ENCODE peak calls at places on chromosomes 16 and 17, in five cellular contexts. One of them, this sample, is unnamed.

GRCh38 chr17:44354582-44355309 is 8.9 kb downstream of the FAM171A2 start:
- DNase-seq in NCI-H460: no peak
- DNase-seq in CD4-positive, alpha-beta T cell: peak; percentile 69
- DNase-seq in right cardiac atrium: peak; percentile 86
- DNase-seq in activated T-cell treated with anti-CD3 and anti-CD28 coated beads for 1 hour: peak; percentile 60
- DNase-seq in this sample: no peak

GRCh38 chr16:19094542-19095365 is 19.0 kb upstream of the ITPRIPL2 start:
- DNase-seq in right cardiac atrium: no peak
- DNase-seq in CD4-positive, alpha-beta T cell: no peak
- DNase-seq in NCI-H460: peak; percentile 71
- DNase-seq in activated T-cell treated with anti-CD3 and anti-CD28 coated beads for 1 hour: no peak
- DNase-seq in this sample: no peak

GRCh38 chr16:23383881-23384280 is 69.1 kb downstream of the COG7 start:
- DNase-seq in CD4-positive, alpha-beta T cell: no peak
- DNase-seq in NCI-H460: no peak
- DNase-seq in activated T-cell treated with anti-CD3 and anti-CD28 coated beads for 1 hour: no peak
- DNase-seq in right cardiac atrium: no peak
- DNase-seq in this sample: no peak

GRCh38 chr17:41404024-41404651 is 6.7 kb upstream of the KRT31 start:
- DNase-seq in CD4-positive, alpha-beta T cell: no peak
- DNase-seq in activated T-cell treated with anti-CD3 and anti-CD28 coated beads for 1 hour: peak; percentile 5
- DNase-seq in NCI-H460: peak; percentile 28
- DNase-seq in right cardiac atrium: no peak
- DNase-seq in this sample: peak; percentile 94

GRCh38 chr16:81530814-81531213 is 86.2 kb downstream of the CMIP start:
- DNase-seq in right cardiac atrium: no peak
- DNase-seq in NCI-H460: no peak
- DNase-seq in activated T-cell treated with anti-CD3 and anti-CD28 coated beads for 1 hour: no peak
- DNase-seq in CD4-positive, alpha-beta T cell: no peak
- DNase-seq in this sample: no peak

GRCh38 chr16:56938664-56939513 is 6.9 kb downstream of the HERPUD1 start:
- DNase-seq in activated T-cell treated with anti-CD3 and anti-CD28 coated beads for 1 hour: no peak
- DNase-seq in CD4-positive, alpha-beta T cell: no peak
- DNase-seq in NCI-H460: no peak
- DNase-seq in right cardiac atrium: no peak
- DNase-seq in this sample: no peak

GRCh38 chr16:797120-797420 is 3.5 kb downstream of the GNG13 start:
- DNase-seq in right cardiac atrium: no peak
- DNase-seq in activated T-cell treated with anti-CD3 and anti-CD28 coated beads for 1 hour: no peak
- DNase-seq in NCI-H460: no peak
- DNase-seq in CD4-positive, alpha-beta T cell: no peak
- DNase-seq in this sample: no peak

GRCh38 chr16:426115-426905 is 861 bp downstream of the RAB11FIP3 start:
- DNase-seq in activated T-cell treated with anti-CD3 and anti-CD28 coated beads for 1 hour: no peak
- DNase-seq in right cardiac atrium: peak; percentile 72
- DNase-seq in NCI-H460: no peak
- DNase-seq in CD4-positive, alpha-beta T cell: no peak
- DNase-seq in this sample: no peak

GRCh38 chr16:68901910-68902309 is 58.6 kb downstream of the TANGO6 start:
- DNase-seq in right cardiac atrium: no peak
- DNase-seq in activated T-cell treated with anti-CD3 and anti-CD28 coated beads for 1 hour: no peak
- DNase-seq in CD4-positive, alpha-beta T cell: no peak
- DNase-seq in NCI-H460: no peak
- DNase-seq in this sample: peak; percentile 25

GRCh38 chr17:46787478-46787877 is 31.0 kb downstream of the WNT3 start:
- DNase-seq in right cardiac atrium: peak; percentile 23
- DNase-seq in activated T-cell treated with anti-CD3 and anti-CD28 coated beads for 1 hour: no peak
- DNase-seq in CD4-positive, alpha-beta T cell: no peak
- DNase-seq in NCI-H460: no peak
- DNase-seq in this sample: no peak

GRCh38 chr17:79666111-79666510 is 55.3 kb upstream of the RBFOX3 start:
- DNase-seq in CD4-positive, alpha-beta T cell: no peak
- DNase-seq in NCI-H460: no peak
- DNase-seq in right cardiac atrium: no peak
- DNase-seq in activated T-cell treated with anti-CD3 and anti-CD28 coated beads for 1 hour: no peak
- DNase-seq in this sample: no peak

GRCh38 chr16:2845116-2845515 is 12.9 kb downstream of the PRSS22 start:
- DNase-seq in CD4-positive, alpha-beta T cell: no peak
- DNase-seq in NCI-H460: no peak
- DNase-seq in activated T-cell treated with anti-CD3 and anti-CD28 coated beads for 1 hour: no peak
- DNase-seq in right cardiac atrium: no peak
- DNase-seq in this sample: no peak

GRCh38 chr17:40363480-40363838 is 1.1 kb downstream of the GJD3 start:
- DNase-seq in right cardiac atrium: peak; percentile 77
- DNase-seq in NCI-H460: no peak
- DNase-seq in activated T-cell treated with anti-CD3 and anti-CD28 coated beads for 1 hour: no peak
- DNase-seq in CD4-positive, alpha-beta T cell: no peak
- DNase-seq in this sample: no peak

GRCh38 chr16:84380405-84380804 is 12.1 kb downstream of the ATP2C2 start:
- DNase-seq in CD4-positive, alpha-beta T cell: no peak
- DNase-seq in NCI-H460: no peak
- DNase-seq in right cardiac atrium: no peak
- DNase-seq in activated T-cell treated with anti-CD3 and anti-CD28 coated beads for 1 hour: no peak
- DNase-seq in this sample: no peak

GRCh38 chr17:38798614-38799500 is 499 bp downstream of the PIP4K2B start:
- DNase-seq in NCI-H460: no peak
- DNase-seq in activated T-cell treated with anti-CD3 and anti-CD28 coated beads for 1 hour: peak; percentile 37
- DNase-seq in right cardiac atrium: peak; percentile 84
- DNase-seq in CD4-positive, alpha-beta T cell: peak; percentile 58
- DNase-seq in this sample: no peak